ENCODE peak calls at places on chromosomes 16 and 17, in seven cellular contexts. M, Z, L, P, S, F and K are unnamed samples.

GRCh38 chr16:68281368-68282063 is 17.2 kb downstream of the SLC7A6 start:
- DNase-seq in M (no peak), Z (no peak), L (no peak), P (no peak), S (peak), F (no peak), K (no peak)

GRCh38 chr17:42339221-42339620 is 49.0 kb downstream of the STAT3 start:
- DNase-seq in M (no peak), Z (no peak), L (no peak), P (no peak), S (no peak), F (no peak), K (no peak)

GRCh38 chr17:21161498-21162393 is 35.0 kb downstream of the DHRS7B start:
- DNase-seq in M (no peak), Z (no peak), L (no peak), P (no peak), S (peak), F (no peak), K (no peak)

GRCh38 chr17:70804161-70804560 is 634.8 kb downstream of the KCNJ2 start:
- DNase-seq in M (no peak), Z (no peak), L (no peak), P (no peak), S (no peak), F (no peak), K (no peak)

GRCh38 chr17:68349157-68349556 is 57.9 kb downstream of the ARSG start:
- DNase-seq in M (no peak), Z (no peak), L (no peak), P (peak), S (peak), F (no peak), K (no peak)

GRCh38 chr16:31064882-31065461 is 9.1 kb downstream of the ZNF668 start:
- DNase-seq in M (no peak), Z (no peak), L (no peak), P (no peak), S (no peak), F (no peak), K (no peak)

GRCh38 chr17:65538679-65539529 is 22.5 kb downstream of the AXIN2 start:
- DNase-seq in M (no peak), Z (no peak), L (no peak), P (no peak), S (no peak), F (no peak), K (no peak)

GRCh38 chr17:36937001-36937960 is at the start of gene LHX1:
- DNase-seq in M (no peak), Z (no peak), L (peak), P (no peak), S (no peak), F (no peak), K (no peak)

GRCh38 chr16:67713647-67714273 is 5.4 kb downstream of the GFOD2 start:
- DNase-seq in M (no peak), Z (no peak), L (no peak), P (no peak), S (no peak), F (no peak), K (no peak)

GRCh38 chr16:70768205-70768580 is 32.8 kb downstream of the VAC14 start:
- DNase-seq in M (no peak), Z (no peak), L (no peak), P (no peak), S (no peak), F (no peak), K (no peak)

GRCh38 chr17:12995106-12995895 is 22.5 kb downstream of the ELAC2 start:
- DNase-seq in M (no peak), Z (no peak), L (no peak), P (no peak), S (no peak), F (no peak), K (no peak)

GRCh38 chr16:67544329-67544841 is 15.8 kb downstream of the RIPOR1 start:
- DNase-seq in M (no peak), Z (no peak), L (peak), P (no peak), S (no peak), F (no peak), K (no peak)

GRCh38 chr17:40309031-40309937 is at the start of gene RARA:
- DNase-seq in M (no peak), Z (no peak), L (peak), P (no peak), S (peak), F (peak), K (no peak)

GRCh38 chr17:46772013-46772878 is 46.2 kb downstream of the WNT3 start:
- DNase-seq in M (no peak), Z (peak), L (no peak), P (no peak), S (peak), F (no peak), K (peak)

GRCh38 chr16:8712589-8713361 is 38.4 kb downstream of the ABAT start:
- DNase-seq in M (no peak), Z (no peak), L (peak), P (no peak), S (no peak), F (no peak), K (no peak)

GRCh38 chr16:3681206-3681605 is 26.7 kb downstream of the DNASE1 start:
- DNase-seq in M (no peak), Z (no peak), L (no peak), P (no peak), S (no peak), F (no peak), K (no peak)

GRCh38 chr16:85166281-85166680 is 54.0 kb upstream of the CIBAR2 start:
- DNase-seq in M (no peak), Z (no peak), L (no peak), P (no peak), S (no peak), F (peak), K (no peak)

GRCh38 chr17:3828852-3829232 is 17.2 kb downstream of the NCBP3 start:
- DNase-seq in M (no peak), Z (no peak), L (no peak), P (no peak), S (no peak), F (no peak), K (no peak)

GRCh38 chr17:63476857-63477470 is at the start of gene ACE:
- DNase-seq in M (no peak), Z (no peak), L (peak), P (no peak), S (no peak), F (peak), K (peak)

GRCh38 chr16:12791340-12791739 is 12.3 kb downstream of the CPPED1 start:
- DNase-seq in M (no peak), Z (no peak), L (no peak), P (no peak), S (no peak), F (no peak), K (no peak)

GRCh38 chr16:81198635-81199034 is 39.9 kb upstream of the BCO1 start:
- DNase-seq in M (no peak), Z (no peak), L (no peak), P (no peak), S (peak), F (no peak), K (peak)

GRCh38 chr17:19426631-19427030 is 15.6 kb downstream of the RNF112 start:
- DNase-seq in M (no peak), Z (no peak), L (no peak), P (no peak), S (no peak), F (no peak), K (no peak)

GRCh38 chr16:17331071-17331521 is 139.7 kb downstream of the XYLT1 start:
- DNase-seq in M (no peak), Z (no peak), L (no peak), P (no peak), S (no peak), F (no peak), K (no peak)

GRCh38 chr17:45715787-45716186 is 68.3 kb upstream of the CRHR1 start:
- DNase-seq in M (no peak), Z (no peak), L (no peak), P (no peak), S (no peak), F (no peak), K (no peak)

GRCh38 chr17:45722161-45722560 is 62.0 kb upstream of the CRHR1 start:
- DNase-seq in M (peak), Z (no peak), L (peak), P (no peak), S (peak), F (peak), K (peak)

GRCh38 chr17:45718791-45719190 is 65.3 kb upstream of the CRHR1 start:
- DNase-seq in M (no peak), Z (no peak), L (no peak), P (no peak), S (no peak), F (no peak), K (no peak)

GRCh38 chr17:45720386-45720785 is 63.7 kb upstream of the CRHR1 start:
- DNase-seq in M (no peak), Z (no peak), L (no peak), P (no peak), S (no peak), F (no peak), K (no peak)

GRCh38 chr17:45719335-45720071 is 64.6 kb upstream of the CRHR1 start:
- DNase-seq in M (peak), Z (no peak), L (no peak), P (no peak), S (peak), F (peak), K (peak)
- TF ChIP-seq JUND in M (no peak), Z (no peak), L (no peak), P (no peak), S (no peak), F (no peak), K (no peak)

DNA sequence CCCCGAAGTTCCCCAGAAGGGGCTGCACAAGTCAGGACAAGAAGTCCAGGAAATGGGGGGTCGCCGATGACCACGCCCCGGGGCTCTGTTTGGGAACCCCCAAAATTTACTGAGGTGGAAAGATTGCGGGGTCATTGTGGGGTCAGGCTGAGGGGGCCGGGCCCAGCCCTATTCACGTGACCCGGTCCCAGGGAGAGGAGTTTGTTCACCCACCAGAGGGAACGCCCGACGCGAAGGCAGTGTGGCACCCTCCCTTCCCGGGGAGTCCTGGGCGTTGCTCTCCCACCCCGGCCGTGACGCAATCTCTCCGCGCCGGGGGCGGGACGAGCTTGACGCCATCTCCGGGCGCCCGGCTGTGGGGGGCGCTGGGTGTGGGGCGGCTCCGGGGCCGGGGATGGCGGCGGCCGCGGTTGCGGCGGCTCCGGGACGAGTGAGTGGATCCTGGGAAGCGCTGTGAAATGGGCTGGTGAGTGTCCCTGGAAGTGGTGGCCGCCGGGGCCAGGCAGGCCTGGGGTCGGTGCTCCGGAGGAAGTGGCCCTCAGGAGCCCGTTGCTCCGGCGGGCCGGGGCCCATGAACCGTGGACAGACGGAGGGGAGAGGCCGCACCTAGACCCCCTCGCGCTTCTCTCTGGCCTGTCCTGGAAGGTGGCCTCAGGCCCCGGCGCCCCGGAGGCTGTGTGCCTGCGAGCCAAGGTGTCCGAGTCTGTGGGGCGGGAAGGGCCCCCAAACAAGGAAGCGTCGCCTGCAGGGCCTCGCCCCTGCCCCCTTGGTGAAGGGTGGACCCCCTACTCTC is at the start of gene ATXN1L:
- DNase-seq in M (peak), Z (peak), L (peak), P (peak), S (peak), F (peak), K (peak)
- TF ChIP-seq JUND in M (no peak), Z (no peak), L (no peak), P (no peak), S (peak), F (peak), K (no peak)

GRCh38 chr17:17783825-17784598 is 52.8 kb downstream of the SREBF1 start:
- DNase-seq in M (no peak), Z (no peak), L (no peak), P (peak), S (no peak), F (no peak), K (no peak)

GRCh38 chr17:17782425-17783120 is 54.2 kb downstream of the SREBF1 start:
- DNase-seq in M (no peak), Z (no peak), L (peak), P (no peak), S (no peak), F (peak), K (no peak)

GRCh38 chr17:17785407-17785806 is 51.4 kb downstream of the SREBF1 start:
- DNase-seq in M (no peak), Z (no peak), L (no peak), P (no peak), S (no peak), F (no peak), K (no peak)

GRCh38 chr17:17783121-17783824 is 53.5 kb downstream of the SREBF1 start:
- DNase-seq in M (no peak), Z (peak), L (peak), P (peak), S (no peak), F (peak), K (no peak)

GRCh38 chr17:17784599-17785264 is 52.1 kb downstream of the SREBF1 start:
- DNase-seq in M (no peak), Z (no peak), L (peak), P (no peak), S (peak), F (peak), K (no peak)
- TF ChIP-seq JUND in M (no peak), Z (no peak), L (no peak), P (no peak), S (no peak), F (no peak), K (no peak)

DNA sequence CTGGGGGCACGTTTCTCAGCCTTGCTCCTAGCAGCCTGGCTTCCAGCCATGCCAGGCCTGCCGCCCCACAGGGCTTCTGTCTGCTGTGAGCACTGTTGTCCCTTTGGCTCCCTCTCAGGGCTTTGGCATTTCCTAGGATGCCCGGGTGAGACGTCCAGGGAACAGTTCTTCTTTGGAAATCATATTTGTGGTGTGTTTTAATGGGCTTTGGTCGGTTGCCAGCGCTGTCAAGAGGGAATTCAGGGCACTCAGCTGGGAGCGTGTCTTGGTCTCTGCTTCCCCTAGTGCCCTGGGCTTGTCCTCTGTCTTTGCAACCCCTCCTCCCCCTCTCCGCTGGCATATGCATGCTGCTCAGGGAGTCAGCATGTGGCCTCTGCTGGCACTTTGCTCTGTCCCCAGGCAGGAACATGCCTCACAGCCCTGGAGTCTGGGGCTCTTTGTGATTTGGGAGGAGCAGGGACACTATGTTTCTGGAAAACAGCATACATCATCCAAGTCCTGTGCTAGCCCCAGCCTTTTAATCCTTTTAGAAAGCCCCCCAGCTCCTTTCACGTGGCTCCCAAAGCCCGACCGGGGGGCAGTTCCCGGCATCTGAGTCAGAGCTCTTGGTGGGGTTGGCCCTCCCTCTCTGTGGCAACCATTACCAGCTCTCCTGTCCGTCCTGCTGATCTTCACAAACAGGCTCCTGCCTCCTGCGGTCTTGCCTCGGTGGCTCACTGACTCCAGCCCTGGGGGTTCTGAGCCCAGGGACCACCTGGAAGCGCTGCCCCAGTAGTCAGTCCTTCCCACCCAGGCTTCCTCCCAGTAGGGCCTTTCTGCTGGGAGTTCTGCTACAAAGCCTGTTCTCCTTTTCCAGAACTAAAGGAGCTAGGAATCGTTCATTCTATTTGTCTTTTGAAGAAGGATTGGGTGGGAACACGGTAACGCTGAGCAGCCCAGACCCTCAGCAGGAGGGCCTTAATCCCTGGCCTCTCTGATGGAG is 26.7 kb downstream of the SAP30BP start:
- DNase-seq in M (peak), Z (no peak), L (peak), P (no peak), S (no peak), F (no peak), K (no peak)
- TF ChIP-seq JUND in M (peak), Z (no peak), L (peak), P (no peak), S (no peak), F (no peak), K (no peak)

GRCh38 chr16:50880926-50881325 is 139.0 kb downstream of the CYLD start:
- DNase-seq in M (no peak), Z (no peak), L (no peak), P (no peak), S (no peak), F (no peak), K (no peak)

GRCh38 chr16:50887500-50887899 is 145.6 kb downstream of the CYLD start:
- DNase-seq in M (no peak), Z (no peak), L (no peak), P (no peak), S (no peak), F (no peak), K (no peak)

GRCh38 chr16:50881331-50881830 is 139.5 kb downstream of the CYLD start:
- DNase-seq in M (no peak), Z (no peak), L (no peak), P (no peak), S (no peak), F (no peak), K (no peak)

GRCh38 chr16:50881953-50882352 is 140.1 kb downstream of the CYLD start:
- DNase-seq in M (no peak), Z (no peak), L (no peak), P (no peak), S (no peak), F (no peak), K (no peak)

GRCh38 chr16:50884066-50884860 is 142.4 kb downstream of the CYLD start:
- DNase-seq in M (no peak), Z (no peak), L (peak), P (no peak), S (peak), F (peak), K (peak)
- TF ChIP-seq JUND in M (no peak), Z (no peak), L (no peak), P (no peak), S (no peak), F (no peak), K (no peak)

GRCh38 chr16:19153876-19154275 is 14.2 kb upstream of the SYT17 start:
- DNase-seq in M (peak), Z (no peak), L (peak), P (no peak), S (no peak), F (peak), K (peak)
- TF ChIP-seq JUND in M (no peak), Z (no peak), L (no peak), P (no peak), S (no peak), F (no peak), K (no peak)

GRCh38 chr16:86901483-86901882 is 323.1 kb downstream of the FOXL1 start:
- DNase-seq in M (no peak), Z (no peak), L (no peak), P (no peak), S (no peak), F (no peak), K (no peak)
- TF ChIP-seq JUND in M (no peak), Z (no peak), L (no peak), P (no peak), S (no peak), F (peak), K (no peak)

GRCh38 chr17:18267927-18268711 is 7.7 kb downstream of the MIEF2 start:
- DNase-seq in M (no peak), Z (no peak), L (no peak), P (no peak), S (no peak), F (no peak), K (no peak)
- TF ChIP-seq JUND in M (no peak), Z (no peak), L (no peak), P (no peak), S (no peak), F (no peak), K (no peak)